ENCODE peak calls at places on chromosomes 2 and 18, in six cellular contexts. G is AG04450; Y is glutamatergic neuron; H is stimulated activated CD4-positive, alpha-beta T cell treated with anti-CD3 and anti-CD28 coated beads, Interleukin-4, amount 100 ng/mL, for 24 hours; Z is cardiac fibroblast; L is HEK293T. O is an unnamed sample.

GRCh38 chr2:60745761-60746160 is 10.3 kb upstream of the PAPOLG start:
- DNase-seq in G (no peak), Y (no peak), H (no peak), Z (no peak), L (no peak), O (no peak)

GRCh38 chr18:79664525-79665125 is 15.0 kb upstream of the CTDP1 start:
- DNase-seq in G (peak), Y (no peak), H (no peak), Z (peak), L (no peak), O (peak)

GRCh38 chr2:45930396-45930792 is 278.9 kb downstream of the PRKCE start:
- DNase-seq in G (peak), Y (no peak), H (no peak), Z (peak), L (no peak), O (no peak)

GRCh38 chr2:45256173-45256866 is 247.1 kb upstream of the SIX2 start:
- DNase-seq in G (no peak), Y (peak), H (no peak), Z (no peak), L (no peak), O (no peak)

GRCh38 chr18:50748243-50749229 is 71.3 kb downstream of the MRO start:
- DNase-seq in G (no peak), Y (no peak), H (no peak), Z (no peak), L (peak), O (no peak)

GRCh38 chr2:101200714-101201113 is 49.5 kb upstream of the TBC1D8 start:
- DNase-seq in G (no peak), Y (no peak), H (no peak), Z (peak), L (no peak), O (no peak)

GRCh38 chr2:68992933-68993332 is 18.5 kb downstream of the GKN1 start:
- DNase-seq in G (no peak), Y (no peak), H (no peak), Z (no peak), L (no peak), O (no peak)

GRCh38 chr2:40540026-40540425 is 88.1 kb upstream of the SLC8A1 start:
- DNase-seq in G (no peak), Y (no peak), H (no peak), Z (no peak), L (no peak), O (no peak)

GRCh38 chr2:235092854-235093253 is 141.0 kb downstream of the SH3BP4 start:
- DNase-seq in G (no peak), Y (no peak), H (no peak), Z (no peak), L (no peak), O (no peak)

GRCh38 chr2:196168181-196168580 is 3.2 kb downstream of the STK17B start:
- DNase-seq in G (no peak), Y (no peak), H (no peak), Z (peak), L (no peak), O (no peak)

GRCh38 chr2:100321881-100322820 is at the start of gene LONRF2:
- DNase-seq in G (no peak), Y (peak), H (no peak), Z (no peak), L (peak), O (no peak)

GRCh38 chr2:68367918-68368656 is 3.0 kb downstream of the PLEK start:
- DNase-seq in G (no peak), Y (no peak), H (no peak), Z (no peak), L (no peak), O (no peak)

GRCh38 chr2:181376442-181376841 is 80.7 kb upstream of the ITGA4 start:
- DNase-seq in G (no peak), Y (peak), H (no peak), Z (no peak), L (no peak), O (no peak)

GRCh38 chr2:175026385-175026784 is 21.2 kb upstream of the CHN1 start:
- DNase-seq in G (no peak), Y (no peak), H (no peak), Z (no peak), L (no peak), O (no peak)

GRCh38 chr18:44712025-44712424 is 31.3 kb downstream of the SETBP1 start:
- DNase-seq in G (no peak), Y (no peak), H (no peak), Z (no peak), L (no peak), O (no peak)

GRCh38 chr2:65877331-65877791 is 445.0 kb upstream of the SPRED2 start:
- DNase-seq in G (no peak), Y (no peak), H (no peak), Z (peak), L (no peak), O (peak)

GRCh38 chr2:55425449-55425848 is 5.8 kb upstream of the CCDC88A start:
- DNase-seq in G (peak), Y (no peak), H (no peak), Z (peak), L (no peak), O (peak)

GRCh38 chr2:237873382-237873781 is 14.0 kb downstream of the RAMP1 start:
- DNase-seq in G (no peak), Y (no peak), H (no peak), Z (no peak), L (no peak), O (no peak)

GRCh38 chr2:122681626-122682025 is 926.2 kb downstream of the TSN start:
- DNase-seq in G (no peak), Y (no peak), H (no peak), Z (no peak), L (no peak), O (no peak)